ENCODE peak calls at places on chromosomes 3 and 15, in four cellular contexts. One of them, this sample, is unnamed.

GRCh38 chr3:150319900-150320299 is 88.2 kb upstream of the TSC22D2 start:
- DNase-seq in HepG2: peak
- DNase-seq in HCT116: peak
- DNase-seq in SK-N-SH: no peak
- DNase-seq in this sample: no peak

GRCh38 chr15:69398541-69398940 is 15.6 kb upstream of the KIF23 start:
- DNase-seq in HepG2: no peak
- DNase-seq in HCT116: no peak
- DNase-seq in SK-N-SH: no peak
- DNase-seq in this sample: no peak

GRCh38 chr3:153373571-153373970 is 211.5 kb downstream of the RAP2B start:
- DNase-seq in HCT116: no peak
- DNase-seq in HepG2: no peak
- DNase-seq in SK-N-SH: no peak
- DNase-seq in this sample: no peak

GRCh38 chr3:141353652-141354495 is 14.4 kb upstream of the ZBTB38 start:
- DNase-seq in HCT116: no peak
- DNase-seq in HepG2: no peak
- DNase-seq in SK-N-SH: no peak
- DNase-seq in this sample: peak

GRCh38 chr3:187769771-187770170 is 24.5 kb upstream of the BCL6 start:
- DNase-seq in SK-N-SH: no peak
- DNase-seq in HCT116: no peak
- DNase-seq in HepG2: no peak
- DNase-seq in this sample: no peak

GRCh38 chr3:181912384-181912783 is 200.7 kb downstream of the SOX2 start:
- DNase-seq in HepG2: no peak
- DNase-seq in HCT116: no peak
- DNase-seq in SK-N-SH: no peak
- DNase-seq in this sample: no peak

GRCh38 chr15:53446376-53446775 is 313.1 kb downstream of the WDR72 start:
- DNase-seq in SK-N-SH: no peak
- DNase-seq in HepG2: no peak
- DNase-seq in HCT116: no peak
- DNase-seq in this sample: no peak

GRCh38 chr15:40549894-40550293 is 14.9 kb downstream of the CCDC32 start:
- DNase-seq in SK-N-SH: no peak
- DNase-seq in HepG2: no peak
- DNase-seq in HCT116: no peak
- DNase-seq in this sample: peak

GRCh38 chr3:174440350-174440716 is 418.8 kb upstream of the NAALADL2 start:
- DNase-seq in HepG2: no peak
- DNase-seq in HCT116: no peak
- DNase-seq in SK-N-SH: no peak
- DNase-seq in this sample: no peak

GRCh38 chr15:69744421-69745162 is 292.0 kb downstream of the RPLP1 start:
- DNase-seq in HCT116: no peak
- DNase-seq in HepG2: no peak
- DNase-seq in SK-N-SH: no peak
- DNase-seq in this sample: no peak

GRCh38 chr3:33317963-33318708 is 40.9 kb downstream of the FBXL2 start:
- DNase-seq in HCT116: no peak
- DNase-seq in HepG2: peak
- DNase-seq in SK-N-SH: no peak
- DNase-seq in this sample: no peak

GRCh38 chr3:185405664-185406063 is 42.7 kb downstream of the MAP3K13 start:
- DNase-seq in SK-N-SH: no peak
- DNase-seq in HCT116: no peak
- DNase-seq in HepG2: no peak
- DNase-seq in this sample: no peak

GRCh38 chr15:78440375-78441373 is 2.7 kb downstream of the IREB2 start:
- DNase-seq in HCT116: no peak
- DNase-seq in HepG2: no peak
- DNase-seq in SK-N-SH: no peak
- DNase-seq in this sample: no peak

GRCh38 chr3:189517981-189518380 is 113.2 kb upstream of the TP63 start:
- DNase-seq in HepG2: no peak
- DNase-seq in HCT116: no peak
- DNase-seq in SK-N-SH: no peak
- DNase-seq in this sample: no peak

GRCh38 chr3:181896605-181897004 is 184.9 kb downstream of the SOX2 start:
- DNase-seq in HCT116: no peak
- DNase-seq in SK-N-SH: no peak
- DNase-seq in HepG2: no peak
- DNase-seq in this sample: no peak

GRCh38 chr15:94230886-94231727 is at the start of gene MCTP2:
- DNase-seq in HepG2: peak
- DNase-seq in HCT116: peak
- DNase-seq in SK-N-SH: peak
- DNase-seq in this sample: no peak

GRCh38 chr15:93168913-93169312 is 79.9 kb upstream of the RGMA start:
- DNase-seq in HepG2: no peak
- DNase-seq in HCT116: no peak
- DNase-seq in SK-N-SH: no peak
- DNase-seq in this sample: no peak

GRCh38 chr3:192864943-192865342 is 52.7 kb downstream of the MB21D2 start:
- DNase-seq in SK-N-SH: no peak
- DNase-seq in HepG2: no peak
- DNase-seq in HCT116: no peak
- DNase-seq in this sample: no peak

GRCh38 chr3:10732292-10732691 is 83.7 kb upstream of the SLC6A11 start:
- DNase-seq in HCT116: no peak
- DNase-seq in SK-N-SH: no peak
- DNase-seq in HepG2: no peak
- DNase-seq in this sample: no peak

GRCh38 chr15:63509933-63510547 is 5.6 kb downstream of the USP3 start:
- DNase-seq in HCT116: no peak
- DNase-seq in SK-N-SH: no peak
- DNase-seq in HepG2: no peak
- DNase-seq in this sample: no peak

GRCh38 chr15:66894986-66895780 is 170.2 kb upstream of the SMAD3 start:
- DNase-seq in HCT116: no peak
- DNase-seq in HepG2: no peak
- DNase-seq in SK-N-SH: no peak
- DNase-seq in this sample: no peak

GRCh38 chr15:96428742-96429141 is 98.2 kb downstream of the NR2F2 start:
- DNase-seq in HepG2: no peak
- DNase-seq in SK-N-SH: no peak
- DNase-seq in HCT116: no peak
- DNase-seq in this sample: no peak

GRCh38 chr3:189272500-189273119 is 100.8 kb downstream of the TPRG1 start:
- DNase-seq in HepG2: no peak
- DNase-seq in SK-N-SH: no peak
- DNase-seq in HCT116: no peak
- DNase-seq in this sample: no peak

GRCh38 chr3:175713263-175713662 is 854.1 kb downstream of the NAALADL2 start:
- DNase-seq in SK-N-SH: no peak
- DNase-seq in HCT116: no peak
- DNase-seq in HepG2: no peak
- DNase-seq in this sample: no peak

GRCh38 chr3:109257269-109257668 is 59.0 kb downstream of the DPPA2 start:
- DNase-seq in HepG2: no peak
- DNase-seq in SK-N-SH: no peak
- DNase-seq in HCT116: no peak
- DNase-seq in this sample: no peak

GRCh38 chr15:36230741-36231140 is 348.7 kb upstream of the CDIN1 start:
- DNase-seq in HCT116: no peak
- DNase-seq in SK-N-SH: no peak
- DNase-seq in HepG2: no peak
- DNase-seq in this sample: no peak

GRCh38 chr3:151430821-151431484 is 29.9 kb downstream of the IGSF10 start:
- DNase-seq in HCT116: no peak
- DNase-seq in SK-N-SH: no peak
- DNase-seq in HepG2: no peak
- DNase-seq in this sample: no peak

GRCh38 chr15:35349916-35350315 is 196.0 kb downstream of the DPH6 start:
- DNase-seq in HepG2: no peak
- DNase-seq in SK-N-SH: no peak
- DNase-seq in HCT116: no peak
- DNase-seq in this sample: no peak

GRCh38 chr3:197013989-197014388 is 15.6 kb downstream of the MELTF start:
- DNase-seq in HCT116: no peak
- DNase-seq in HepG2: no peak
- DNase-seq in SK-N-SH: no peak
- DNase-seq in this sample: no peak

GRCh38 chr3:69239063-69239462 is 116.7 kb upstream of the LMOD3 start:
- DNase-seq in HepG2: no peak
- DNase-seq in HCT116: no peak
- DNase-seq in SK-N-SH: no peak
- DNase-seq in this sample: no peak

GRCh38 chr3:105944721-105945120 is 75.9 kb upstream of the CBLB start:
- DNase-seq in HCT116: no peak
- DNase-seq in HepG2: peak
- DNase-seq in SK-N-SH: no peak
- DNase-seq in this sample: no peak

GRCh38 chr15:92092391-92092790 is 238.9 kb downstream of the SLCO3A1 start:
- DNase-seq in SK-N-SH: no peak
- DNase-seq in HepG2: no peak
- DNase-seq in HCT116: no peak
- DNase-seq in this sample: no peak

GRCh38 chr3:104279617-104280016 is 1087.1 kb upstream of the ALCAM start:
- DNase-seq in HCT116: no peak
- DNase-seq in HepG2: no peak
- DNase-seq in SK-N-SH: no peak
- DNase-seq in this sample: no peak

GRCh38 chr3:146037697-146038096 is 123.3 kb downstream of the PLOD2 start:
- DNase-seq in SK-N-SH: no peak
- DNase-seq in HCT116: no peak
- DNase-seq in HepG2: no peak
- DNase-seq in this sample: no peak

GRCh38 chr3:133488785-133489367 is 84.6 kb upstream of the CDV3 start:
- DNase-seq in HepG2: peak
- DNase-seq in HCT116: no peak
- DNase-seq in SK-N-SH: no peak
- DNase-seq in this sample: peak

GRCh38 chr3:23044463-23044862 is 158.7 kb upstream of the UBE2E2 start:
- DNase-seq in HCT116: no peak
- DNase-seq in SK-N-SH: no peak
- DNase-seq in HepG2: no peak
- DNase-seq in this sample: no peak

GRCh38 chr3:23046536-23046935 is 156.6 kb upstream of the UBE2E2 start:
- DNase-seq in HepG2: no peak
- DNase-seq in SK-N-SH: no peak
- DNase-seq in HCT116: no peak
- DNase-seq in this sample: no peak

GRCh38 chr3:23036728-23037127 is 166.4 kb upstream of the UBE2E2 start:
- DNase-seq in HepG2: no peak
- DNase-seq in HCT116: no peak
- DNase-seq in SK-N-SH: no peak
- DNase-seq in this sample: no peak

GRCh38 chr3:23041918-23042696 is 161.0 kb upstream of the UBE2E2 start:
- DNase-seq in HepG2: no peak
- DNase-seq in HCT116: peak
- DNase-seq in SK-N-SH: no peak
- DNase-seq in this sample: no peak
- TF ChIP-seq ELF1 in HepG2: no peak
- TF ChIP-seq ELF1 in HCT116: no peak
- TF ChIP-seq ELF1 in SK-N-SH: no peak
- TF ChIP-seq ELF1 in this sample: no peak

GRCh38 chr15:87267798-87268197 is 988.7 kb downstream of the NTRK3 start:
- DNase-seq in HepG2: no peak
- DNase-seq in SK-N-SH: no peak
- DNase-seq in HCT116: no peak
- DNase-seq in this sample: no peak

GRCh38 chr15:87263844-87264243 is 992.7 kb downstream of the NTRK3 start:
- DNase-seq in HCT116: no peak
- DNase-seq in HepG2: no peak
- DNase-seq in SK-N-SH: no peak
- DNase-seq in this sample: no peak

GRCh38 chr15:87263296-87263695 is 993.2 kb downstream of the NTRK3 start:
- DNase-seq in SK-N-SH: no peak
- DNase-seq in HCT116: no peak
- DNase-seq in HepG2: no peak
- DNase-seq in this sample: no peak

GRCh38 chr15:87269566-87269965 is 987.0 kb downstream of the NTRK3 start:
- DNase-seq in HCT116: no peak
- DNase-seq in HepG2: no peak
- DNase-seq in SK-N-SH: no peak
- DNase-seq in this sample: no peak

GRCh38 chr15:87268675-87269074 is 987.9 kb downstream of the NTRK3 start:
- DNase-seq in HCT116: no peak
- DNase-seq in SK-N-SH: no peak
- DNase-seq in HepG2: no peak
- DNase-seq in this sample: no peak
- TF ChIP-seq SIN3A in HCT116: no peak
- TF ChIP-seq SIN3A in SK-N-SH: no peak
- TF ChIP-seq SIN3A in HepG2: no peak
- TF ChIP-seq SIN3A in this sample: no peak

GRCh38 chr3:13710251-13710650 is 161.3 kb downstream of the FBLN2 start:
- DNase-seq in HCT116: no peak
- DNase-seq in SK-N-SH: no peak
- DNase-seq in HepG2: no peak
- DNase-seq in this sample: no peak
- TF ChIP-seq ELF1 in HCT116: no peak
- TF ChIP-seq ELF1 in SK-N-SH: no peak
- TF ChIP-seq ELF1 in HepG2: no peak
- TF ChIP-seq ELF1 in this sample: no peak

DNA sequence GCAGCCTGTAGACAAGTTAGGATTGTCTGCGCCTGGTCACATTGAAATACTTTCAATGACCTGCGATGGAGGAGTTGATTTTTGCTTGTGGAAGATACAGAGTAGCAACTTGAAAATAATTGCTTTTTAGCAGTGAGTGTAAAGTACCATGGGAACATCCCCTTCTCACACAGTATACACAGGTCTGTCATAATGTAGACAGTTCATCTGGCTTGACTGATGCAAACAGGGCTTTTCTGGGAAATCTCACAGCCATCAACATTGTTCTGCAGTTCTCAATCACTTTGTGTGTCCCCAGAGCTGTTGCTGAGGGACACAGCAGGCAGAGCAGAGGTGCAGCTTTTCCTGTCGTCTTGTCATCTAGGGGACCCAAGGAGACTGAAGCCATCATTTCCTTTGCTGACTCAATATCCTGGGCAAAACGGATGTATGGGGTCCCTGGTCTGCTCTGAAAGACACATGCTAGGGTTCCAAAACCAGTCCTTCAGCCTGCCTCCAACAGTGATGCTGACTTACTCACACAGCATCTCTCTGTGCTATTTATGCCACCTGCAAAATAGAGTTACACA is 5.3 kb upstream of the REC114 start:
- DNase-seq in HepG2: no peak
- DNase-seq in HCT116: no peak
- DNase-seq in SK-N-SH: no peak
- DNase-seq in this sample: no peak
- TF ChIP-seq SIN3A in HepG2: no peak
- TF ChIP-seq SIN3A in HCT116: no peak
- TF ChIP-seq SIN3A in SK-N-SH: no peak
- TF ChIP-seq SIN3A in this sample: no peak

DNA sequence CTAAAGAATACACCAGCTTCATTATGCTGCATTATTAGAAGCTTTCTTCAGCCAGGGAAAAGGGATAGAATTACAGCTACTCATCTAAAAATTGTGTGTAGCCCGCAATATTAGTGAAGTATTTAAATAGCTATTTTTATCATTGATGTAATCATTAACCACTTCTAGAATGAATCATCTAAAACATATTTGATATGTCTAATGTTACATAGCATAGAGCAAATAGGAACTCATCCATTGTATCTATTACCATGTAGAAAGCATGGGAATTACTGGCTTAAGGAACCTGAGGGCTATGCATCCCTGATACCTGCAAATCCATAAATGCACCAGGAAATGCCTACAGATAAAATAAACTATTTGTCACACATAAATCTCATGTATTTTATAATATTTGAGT is 54.5 kb upstream of the VGLL3 start:
- DNase-seq in HCT116: no peak
- DNase-seq in SK-N-SH: no peak
- DNase-seq in HepG2: no peak
- DNase-seq in this sample: no peak
- TF ChIP-seq ELF1 in HCT116: no peak
- TF ChIP-seq ELF1 in SK-N-SH: no peak
- TF ChIP-seq ELF1 in HepG2: no peak
- TF ChIP-seq ELF1 in this sample: no peak